ENCODE peak calls at places on chromosomes 12 and 14, in five cellular contexts. K is cardiac fibroblast, G is neural crest cell, M is progenitor cell of endocrine pancreas, A is endodermal cell. T is an unnamed sample.

GRCh38 chr14:59199614-59200013 is 11.1 kb downstream of the DAAM1 start:
- DNase-seq in A (no peak), G (no peak), M (no peak), K (no peak), T (no peak)

GRCh38 chr12:77855548-77855947 is 24.9 kb downstream of the NAV3 start:
- DNase-seq in K (peak; percentile 32), M (no peak), A (peak; percentile 44), G (no peak), T (no peak)

GRCh38 chr12:9509464-9510166 is 98.1 kb downstream of the KLRB1 start:
- DNase-seq in K (peak; percentile 48), A (no peak), G (no peak), M (no peak), T (no peak)

GRCh38 chr12:10409387-10409786 is at the start of gene KLRC4:
- DNase-seq in M (no peak), A (no peak), K (peak; percentile 60), G (no peak), T (no peak)

GRCh38 chr12:124745891-124746570 is 117.6 kb downstream of the SCARB1 start:
- DNase-seq in K (peak; percentile 93), M (peak; percentile 61), G (peak; percentile 77), A (peak; percentile 99), T (peak; percentile 87)

GRCh38 chr12:96434107-96434506 is 33.9 kb upstream of the CDK17 start:
- DNase-seq in G (no peak), A (no peak), K (peak; percentile 88), M (no peak), T (no peak)

GRCh38 chr12:40947812-40948211 is 240.3 kb upstream of the PDZRN4 start:
- DNase-seq in K (no peak), G (no peak), M (no peak), A (no peak), T (no peak)

GRCh38 chr12:112964067-112964670 is 14.2 kb upstream of the OAS2 start:
- DNase-seq in A (peak; percentile 34), M (no peak), K (no peak), G (no peak), T (no peak)

GRCh38 chr12:116264525-116265070 is 12.9 kb downstream of the MED13L start:
- DNase-seq in G (no peak), A (peak; percentile 52), M (no peak), K (no peak), T (no peak)

GRCh38 chr12:113424915-113425823 is 3.0 kb downstream of the SDSL start:
- DNase-seq in G (peak; percentile 72), M (peak; percentile 54), K (peak; percentile 74), A (peak; percentile 96), T (peak; percentile 77)

GRCh38 chr12:118514297-118514696 is 137.9 kb downstream of the SUDS3 start:
- DNase-seq in A (no peak), G (no peak), M (no peak), K (no peak), T (no peak)

GRCh38 chr12:121712462-121713256 is at the start of gene TMEM120B:
- DNase-seq in A (peak; percentile 95), K (peak; percentile 66), M (peak; percentile 78), G (peak; percentile 72), T (peak; percentile 86)

GRCh38 chr12:116673713-116674112 is 64.2 kb downstream of the SPRING1 start:
- DNase-seq in A (peak; percentile 74), M (no peak), K (peak; percentile 7), G (no peak), T (no peak)

GRCh38 chr14:100374891-100375272 is 51.7 kb downstream of the SLC25A47 start:
- DNase-seq in M (no peak), A (no peak), G (no peak), K (peak; percentile 35), T (no peak)

GRCh38 chr12:92539966-92540791 is 162.6 kb upstream of the PLEKHG7 start:
- DNase-seq in K (no peak), G (peak; percentile 12), M (no peak), A (peak; percentile 83), T (peak; percentile 25)

GRCh38 chr12:113863455-113863845 is 102.7 kb downstream of the RBM19 start:
- DNase-seq in K (peak; percentile 69), M (no peak), G (no peak), A (no peak), T (no peak)

GRCh38 chr12:11500222-11500860 is 105.0 kb upstream of the PRB2 start:
- DNase-seq in A (peak; percentile 99), K (peak; percentile 65), G (peak; percentile 98), M (peak; percentile 100), T (peak; percentile 99)

GRCh38 chr14:104091061-104091926 is 5.8 kb downstream of the ASPG start:
- DNase-seq in A (peak; percentile 43), M (no peak), G (no peak), K (no peak), T (no peak)

GRCh38 chr14:102205560-102205959 is 65.9 kb downstream of the WDR20 start:
- DNase-seq in G (no peak), M (no peak), A (no peak), K (no peak), T (no peak)

GRCh38 chr14:69997849-69998248 is 118.6 kb downstream of the SMOC1 start:
- DNase-seq in G (no peak), A (no peak), K (peak; percentile 82), M (no peak), T (no peak)

GRCh38 chr12:121392325-121392716 is 7.6 kb upstream of the RNF34 start:
- DNase-seq in M (no peak), G (no peak), K (no peak), A (no peak), T (no peak)

GRCh38 chr12:96719671-96720362 is 187.2 kb upstream of the NEDD1 start:
- DNase-seq in M (no peak), G (no peak), A (no peak), K (peak; percentile 47), T (no peak)

GRCh38 chr12:47745485-47746041 is 13.1 kb downstream of the RAPGEF3 start:
- DNase-seq in G (no peak), M (no peak), K (no peak), A (no peak), T (no peak)

GRCh38 chr12:118360785-118361404 is 11.8 kb downstream of the TAOK3 start:
- DNase-seq in A (no peak), M (no peak), G (no peak), K (peak; percentile 82), T (no peak)

GRCh38 chr14:54355698-54356097 is 41.1 kb upstream of the CDKN3 start:
- DNase-seq in A (no peak), G (no peak), K (no peak), M (no peak), T (no peak)

GRCh38 chr12:3054993-3055711 is 22.0 kb upstream of the TSPAN9 start:
- DNase-seq in M (no peak), G (no peak), A (no peak), K (no peak), T (no peak)

GRCh38 chr12:13197526-13198141 is 1.1 kb downstream of the EMP1 start:
- DNase-seq in M (no peak), A (no peak), G (no peak), K (peak; percentile 68), T (no peak)

DNA sequence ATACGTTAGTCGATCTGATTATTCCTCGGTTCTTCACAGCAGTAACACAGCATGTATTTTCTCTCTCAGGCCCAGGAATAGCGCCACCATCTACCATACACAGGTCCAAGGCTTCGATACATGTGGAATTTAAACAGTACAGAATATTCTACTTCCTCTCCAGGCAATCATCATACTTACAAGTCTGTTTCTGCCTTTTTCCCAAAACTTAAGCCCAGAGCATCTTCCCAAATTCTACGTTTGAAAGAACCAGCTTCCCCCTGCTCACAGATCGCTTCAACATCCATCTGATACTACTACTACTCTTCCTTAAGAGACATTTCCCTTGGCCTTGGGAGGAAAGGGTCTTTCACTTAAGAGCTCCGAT is 626 bp downstream of the TXNDC16 start:
- DNase-seq in K (peak; percentile 41), M (no peak), G (no peak), A (no peak), T (no peak)
- TF ChIP-seq CTCF in K (peak; percentile 43), M (peak; percentile 34), G (no peak), A (peak; percentile 36), T (no peak)

GRCh38 chr12:21456291-21456780 is 18.9 kb downstream of the PYROXD1 start:
- DNase-seq in M (no peak), A (no peak), K (peak; percentile 31), G (no peak), T (no peak)

GRCh38 chr12:21453312-21453852 is 15.9 kb downstream of the PYROXD1 start:
- DNase-seq in M (no peak), K (no peak), A (no peak), G (no peak), T (no peak)

GRCh38 chr12:21451529-21451928 is 14.1 kb downstream of the PYROXD1 start:
- DNase-seq in K (peak; percentile 40), A (no peak), G (no peak), M (no peak), T (no peak)
- TF ChIP-seq CTCF in K (no peak), A (peak; percentile 86), G (peak; percentile 47), M (peak; percentile 38), T (peak; percentile 11)

DNA sequence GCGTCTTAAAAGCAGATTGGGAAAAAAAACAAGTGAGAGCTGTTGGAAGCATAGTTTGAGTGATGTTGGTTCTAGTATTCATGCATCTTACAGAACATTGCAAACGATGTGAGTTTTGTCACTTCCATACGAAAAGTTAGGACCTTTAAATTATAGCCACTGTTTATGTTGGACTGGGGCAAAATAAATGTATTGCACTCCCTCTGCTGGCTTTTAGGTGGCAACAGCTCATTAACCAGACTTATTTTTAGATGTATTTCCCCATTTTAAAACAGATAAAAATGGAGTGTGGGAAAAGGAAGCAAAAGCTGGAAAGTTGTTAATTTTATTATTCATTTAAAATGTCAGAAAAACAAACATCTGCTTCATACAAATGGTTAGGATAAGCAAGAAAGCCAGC is 111.9 kb downstream of the LGR5 start:
- DNase-seq in M (no peak), A (no peak), K (peak; percentile 40), G (no peak), T (no peak)
- TF ChIP-seq CTCF in M (peak; percentile 45), A (peak; percentile 63), K (peak; percentile 35), G (peak; percentile 56), T (peak; percentile 42)

GRCh38 chr12:51372021-51372420 is 19.2 kb downstream of the GALNT6 start:
- DNase-seq in K (no peak), A (no peak), G (no peak), M (no peak), T (no peak)
- TF ChIP-seq CTCF in K (no peak), A (peak; percentile 14), G (no peak), M (no peak), T (no peak)

GRCh38 chr14:29668201-29668600 is 259.4 kb downstream of the PRKD1 start:
- DNase-seq in K (no peak), A (no peak), G (no peak), M (no peak), T (no peak)

DNA sequence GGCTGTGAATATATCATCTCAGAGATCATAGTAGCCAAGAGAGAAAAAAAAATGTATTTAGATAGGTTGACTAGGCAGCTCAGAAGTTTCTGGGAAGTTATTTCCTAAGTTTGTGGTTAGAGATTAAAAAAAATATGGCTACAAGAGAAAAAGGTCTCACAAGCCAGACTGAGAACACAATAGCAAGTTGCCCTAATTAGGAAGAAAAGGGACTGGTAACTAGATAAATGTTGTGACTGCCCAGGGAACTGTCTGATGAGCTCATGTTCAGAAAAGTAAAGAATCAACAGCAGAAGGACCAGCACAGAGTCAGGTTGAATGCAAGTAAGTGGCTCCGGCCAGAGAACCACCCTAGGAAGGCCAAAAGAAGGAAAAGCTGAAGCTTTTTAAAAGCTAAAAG is 256.6 kb downstream of the PRKD1 start:
- DNase-seq in A (no peak), M (no peak), K (peak; percentile 75), G (no peak), T (no peak)
- TF ChIP-seq CTCF in A (no peak), M (no peak), K (no peak), G (no peak), T (no peak)

T was measured in nephron progenitor cell.